ENCODE peak calls at places on chromosomes 4 and X, in nine cellular contexts. A is heart left ventricle; I is NCI-H510A treated with DMSO at 0.1 percent for 48 hours; B is ACHN; E is substantia nigra; W is stimulated activated CD4-positive, alpha-beta T cell treated with anti-CD3 and anti-CD28 coated beads, Interleukin-15, amount 100 ng/mL, for 24 hours; J is Calu3; G is cardiac muscle cell; X is NCI-H524. Z is an unnamed sample.

GRCh38 chr4:8242782-8243556 is 26.6 kb upstream of the HTRA3 start:
- DNase-seq in W (no peak), G (no peak), I (no peak), J (no peak), B (no peak), E (no peak), X (no peak), A (no peak), Z (no peak)

GRCh38 chr4:158624889-158625478 is 46.7 kb downstream of the C4orf46 start:
- DNase-seq in X (no peak), G (peak), J (peak), I (peak), W (no peak), E (no peak), A (no peak), B (peak), Z (peak)

GRCh38 chrX:140586951-140587350 is 82.1 kb upstream of the SOX3 start:
- DNase-seq in W (no peak), I (no peak), A (no peak), G (no peak), J (no peak), B (no peak), E (no peak), X (no peak), Z (no peak)

GRCh38 chr4:74032064-74032463 is 6.4 kb downstream of the CXCL3 start:
- DNase-seq in W (no peak), J (no peak), I (no peak), B (no peak), A (no peak), G (no peak), E (no peak), X (no peak), Z (peak)

GRCh38 chr4:54497947-54498346 is 159.8 kb upstream of the KIT start:
- DNase-seq in J (no peak), G (no peak), X (no peak), I (no peak), W (no peak), B (no peak), A (no peak), E (no peak), Z (no peak)

GRCh38 chrX:134431894-134432293 is 28.1 kb upstream of the HPRT1 start:
- DNase-seq in B (peak), W (peak), J (no peak), E (no peak), X (no peak), I (no peak), G (no peak), A (no peak), Z (peak)

GRCh38 chrX:145821291-145821897 is 3.8 kb downstream of the SLITRK2 start:
- DNase-seq in A (no peak), G (peak), B (no peak), E (peak), I (no peak), W (no peak), J (no peak), X (peak), Z (no peak)

GRCh38 chrX:20197641-20198210 is 56.1 kb upstream of the EIF1AX start:
- DNase-seq in W (no peak), E (no peak), B (no peak), A (no peak), I (no peak), X (no peak), J (no peak), G (no peak), Z (no peak)

GRCh38 chr4:159856451-159856850 is 753.6 kb downstream of the RAPGEF2 start:
- DNase-seq in I (no peak), A (no peak), B (no peak), W (no peak), E (no peak), X (no peak), G (peak), J (no peak), Z (no peak)

GRCh38 chr4:96063639-96064038 is 223.7 kb downstream of the PDHA2 start:
- DNase-seq in I (no peak), B (no peak), G (no peak), J (no peak), E (no peak), X (no peak), A (no peak), W (no peak), Z (no peak)

GRCh38 chr4:182143086-182143821 is 99.9 kb upstream of the TENM3 start:
- DNase-seq in W (peak), A (no peak), G (peak), J (no peak), I (no peak), X (no peak), B (peak), E (no peak), Z (no peak)

GRCh38 chrX:33725556-33726232 is 406.4 kb downstream of the FAM47A start:
- DNase-seq in E (no peak), A (no peak), W (no peak), X (peak), J (peak), B (peak), G (peak), I (no peak), Z (no peak)

GRCh38 chr4:73445383-73446335 is 9.6 kb downstream of the AFP start:
- DNase-seq in W (no peak), I (no peak), X (no peak), B (no peak), G (peak), E (no peak), J (no peak), A (no peak), Z (no peak)

GRCh38 chr4:7055111-7055989 is 12.2 kb downstream of the TADA2B start:
- DNase-seq in B (no peak), G (no peak), J (no peak), X (no peak), E (no peak), W (no peak), I (no peak), A (no peak), Z (peak)

GRCh38 chrX:154138857-154139256 is 5.2 kb upstream of the OPN1LW start:
- DNase-seq in I (no peak), A (no peak), W (no peak), G (no peak), J (no peak), E (no peak), X (no peak), B (no peak), Z (no peak)